ENCODE peak calls at places on chromosomes 7 and 10, in eight cellular contexts. One of them, this sample, is unnamed.

GRCh38 chr7:94169682-94170081 is 165.5 kb upstream of the BET1 start:
- DNase-seq in choroid plexus epithelial cell: no peak
- DNase-seq in erythroblast: no peak
- DNase-seq in MV-4-11: no peak
- DNase-seq in CD8-positive, alpha-beta memory T cell: no peak
- DNase-seq in right cardiac atrium: peak
- DNase-seq in NT2/D1: no peak
- DNase-seq in GM20000: no peak
- DNase-seq in this sample: no peak

GRCh38 chr7:112743811-112744210 is 46.4 kb downstream of the TMEM168 start:
- DNase-seq in MV-4-11: peak
- DNase-seq in right cardiac atrium: no peak
- DNase-seq in erythroblast: no peak
- DNase-seq in NT2/D1: no peak
- DNase-seq in choroid plexus epithelial cell: no peak
- DNase-seq in CD8-positive, alpha-beta memory T cell: no peak
- DNase-seq in GM20000: no peak
- DNase-seq in this sample: no peak

GRCh38 chr7:122896509-122896908 is 10.2 kb upstream of the CADPS2 start:
- DNase-seq in erythroblast: no peak
- DNase-seq in GM20000: no peak
- DNase-seq in CD8-positive, alpha-beta memory T cell: no peak
- DNase-seq in MV-4-11: no peak
- DNase-seq in choroid plexus epithelial cell: peak
- DNase-seq in right cardiac atrium: no peak
- DNase-seq in NT2/D1: no peak
- DNase-seq in this sample: no peak

GRCh38 chr10:14904316-14904732 is 25.7 kb downstream of the SUV39H2 start:
- DNase-seq in erythroblast: peak
- DNase-seq in CD8-positive, alpha-beta memory T cell: no peak
- DNase-seq in GM20000: peak
- DNase-seq in right cardiac atrium: no peak
- DNase-seq in MV-4-11: peak
- DNase-seq in choroid plexus epithelial cell: peak
- DNase-seq in NT2/D1: no peak
- DNase-seq in this sample: peak

GRCh38 chr7:114921636-114922150 is at the start of gene MDFIC:
- DNase-seq in CD8-positive, alpha-beta memory T cell: peak
- DNase-seq in right cardiac atrium: peak
- DNase-seq in NT2/D1: no peak
- DNase-seq in erythroblast: no peak
- DNase-seq in GM20000: no peak
- DNase-seq in choroid plexus epithelial cell: peak
- DNase-seq in MV-4-11: no peak
- DNase-seq in this sample: no peak

GRCh38 chr10:20004087-20004523 is 187.9 kb downstream of the PLXDC2 start:
- DNase-seq in GM20000: peak
- DNase-seq in right cardiac atrium: peak
- DNase-seq in choroid plexus epithelial cell: peak
- DNase-seq in CD8-positive, alpha-beta memory T cell: no peak
- DNase-seq in MV-4-11: peak
- DNase-seq in NT2/D1: no peak
- DNase-seq in erythroblast: no peak
- DNase-seq in this sample: peak

GRCh38 chr10:50452603-50453002 is 171.2 kb downstream of the SGMS1 start:
- DNase-seq in erythroblast: no peak
- DNase-seq in CD8-positive, alpha-beta memory T cell: no peak
- DNase-seq in right cardiac atrium: no peak
- DNase-seq in GM20000: peak
- DNase-seq in NT2/D1: no peak
- DNase-seq in MV-4-11: peak
- DNase-seq in choroid plexus epithelial cell: no peak
- DNase-seq in this sample: peak

GRCh38 chr7:130903358-130903974 is 169.5 kb upstream of the KLF14 start:
- DNase-seq in NT2/D1: no peak
- DNase-seq in right cardiac atrium: no peak
- DNase-seq in MV-4-11: peak
- DNase-seq in erythroblast: peak
- DNase-seq in CD8-positive, alpha-beta memory T cell: no peak
- DNase-seq in GM20000: no peak
- DNase-seq in choroid plexus epithelial cell: peak
- DNase-seq in this sample: no peak

GRCh38 chr10:60883187-60883586 is 60.8 kb downstream of the RHOBTB1 start:
- DNase-seq in right cardiac atrium: no peak
- DNase-seq in erythroblast: peak
- DNase-seq in GM20000: peak
- DNase-seq in NT2/D1: no peak
- DNase-seq in choroid plexus epithelial cell: peak
- DNase-seq in MV-4-11: no peak
- DNase-seq in CD8-positive, alpha-beta memory T cell: no peak
- DNase-seq in this sample: peak

GRCh38 chr7:146926833-146927232 is 810.2 kb downstream of the CNTNAP2 start:
- DNase-seq in erythroblast: no peak
- DNase-seq in choroid plexus epithelial cell: peak
- DNase-seq in NT2/D1: no peak
- DNase-seq in right cardiac atrium: no peak
- DNase-seq in MV-4-11: no peak
- DNase-seq in GM20000: no peak
- DNase-seq in CD8-positive, alpha-beta memory T cell: no peak
- DNase-seq in this sample: no peak

GRCh38 chr10:14200645-14201534 is 129.8 kb downstream of the FRMD4A start:
- DNase-seq in CD8-positive, alpha-beta memory T cell: no peak
- DNase-seq in MV-4-11: no peak
- DNase-seq in right cardiac atrium: no peak
- DNase-seq in NT2/D1: peak
- DNase-seq in erythroblast: peak
- DNase-seq in choroid plexus epithelial cell: no peak
- DNase-seq in GM20000: no peak
- DNase-seq in this sample: peak

GRCh38 chr7:16918288-16918895 is 36.6 kb upstream of the AGR3 start:
- DNase-seq in NT2/D1: peak
- DNase-seq in MV-4-11: peak
- DNase-seq in erythroblast: peak
- DNase-seq in right cardiac atrium: no peak
- DNase-seq in CD8-positive, alpha-beta memory T cell: no peak
- DNase-seq in GM20000: no peak
- DNase-seq in choroid plexus epithelial cell: peak
- DNase-seq in this sample: peak

GRCh38 chr7:27526991-27527722 is 135.5 kb downstream of the HIBADH start:
- DNase-seq in choroid plexus epithelial cell: peak
- DNase-seq in NT2/D1: no peak
- DNase-seq in right cardiac atrium: no peak
- DNase-seq in CD8-positive, alpha-beta memory T cell: no peak
- DNase-seq in GM20000: no peak
- DNase-seq in MV-4-11: no peak
- DNase-seq in erythroblast: no peak
- DNase-seq in this sample: no peak

GRCh38 chr7:99473315-99473596 is 566 bp downstream of the ZNF789 start:
- DNase-seq in choroid plexus epithelial cell: peak
- DNase-seq in NT2/D1: no peak
- DNase-seq in erythroblast: peak
- DNase-seq in right cardiac atrium: no peak
- DNase-seq in GM20000: peak
- DNase-seq in MV-4-11: peak
- DNase-seq in CD8-positive, alpha-beta memory T cell: no peak
- DNase-seq in this sample: peak

GRCh38 chr10:44376504-44377099 is 8.3 kb downstream of the CXCL12 start:
- DNase-seq in erythroblast: no peak
- DNase-seq in MV-4-11: no peak
- DNase-seq in right cardiac atrium: no peak
- DNase-seq in NT2/D1: no peak
- DNase-seq in GM20000: no peak
- DNase-seq in choroid plexus epithelial cell: no peak
- DNase-seq in CD8-positive, alpha-beta memory T cell: no peak
- DNase-seq in this sample: no peak

GRCh38 chr7:47573758-47574472 is 8.0 kb downstream of the TNS3 start:
- DNase-seq in GM20000: no peak
- DNase-seq in erythroblast: no peak
- DNase-seq in right cardiac atrium: no peak
- DNase-seq in choroid plexus epithelial cell: peak
- DNase-seq in MV-4-11: peak
- DNase-seq in NT2/D1: no peak
- DNase-seq in CD8-positive, alpha-beta memory T cell: no peak
- DNase-seq in this sample: peak

GRCh38 chr10:97763411-97763810 is 8.4 kb downstream of the SFRP5 start:
- DNase-seq in erythroblast: no peak
- DNase-seq in right cardiac atrium: no peak
- DNase-seq in choroid plexus epithelial cell: no peak
- DNase-seq in NT2/D1: no peak
- DNase-seq in CD8-positive, alpha-beta memory T cell: no peak
- DNase-seq in MV-4-11: no peak
- DNase-seq in GM20000: no peak
- DNase-seq in this sample: no peak

GRCh38 chr7:12357508-12357907 is 46.2 kb downstream of the VWDE start:
- DNase-seq in NT2/D1: no peak
- DNase-seq in right cardiac atrium: no peak
- DNase-seq in choroid plexus epithelial cell: no peak
- DNase-seq in GM20000: peak
- DNase-seq in CD8-positive, alpha-beta memory T cell: no peak
- DNase-seq in erythroblast: no peak
- DNase-seq in MV-4-11: no peak
- DNase-seq in this sample: no peak

GRCh38 chr10:93580824-93581223 is 14.4 kb downstream of the FFAR4 start:
- DNase-seq in GM20000: no peak
- DNase-seq in right cardiac atrium: no peak
- DNase-seq in CD8-positive, alpha-beta memory T cell: no peak
- DNase-seq in erythroblast: no peak
- DNase-seq in MV-4-11: no peak
- DNase-seq in NT2/D1: peak
- DNase-seq in choroid plexus epithelial cell: peak
- DNase-seq in this sample: no peak

GRCh38 chr10:93894516-93895378 is 969 bp downstream of the SLC35G1 start:
- DNase-seq in erythroblast: peak
- DNase-seq in NT2/D1: no peak
- DNase-seq in CD8-positive, alpha-beta memory T cell: no peak
- DNase-seq in choroid plexus epithelial cell: peak
- DNase-seq in MV-4-11: no peak
- DNase-seq in GM20000: peak
- DNase-seq in right cardiac atrium: no peak
- DNase-seq in this sample: peak